ENCODE peak calls at places on chromosomes 1 and 21, in four cellular contexts. One of them, this sample, is unnamed. For H3K27me3, the result is how much of the 10 kb centered on the place peaks cover.

GRCh38 chr21:36744560-36745231 is 45.8 kb downstream of the SIM2 start:
- DNase-seq in heart left ventricle: no peak
- DNase-seq in lower lobe of right lung: no peak
- DNase-seq in testis: no peak
- DNase-seq in this sample: peak

GRCh38 chr1:65423884-65424655 is 3.6 kb downstream of the LEPR start:
- DNase-seq in heart left ventricle: no peak
- DNase-seq in lower lobe of right lung: no peak
- DNase-seq in testis: peak
- DNase-seq in this sample: no peak

GRCh38 chr1:228830954-228831481 is 95.7 kb downstream of the RHOU start:
- DNase-seq in heart left ventricle: no peak
- DNase-seq in lower lobe of right lung: no peak
- DNase-seq in testis: no peak
- DNase-seq in this sample: no peak

GRCh38 chr1:11158720-11159321 is 30.3 kb upstream of the ANGPTL7 start:
- DNase-seq in heart left ventricle: no peak
- DNase-seq in lower lobe of right lung: no peak
- DNase-seq in testis: no peak
- DNase-seq in this sample: no peak

GRCh38 chr1:193569096-193569495 is 382.7 kb upstream of the B3GALT2 start:
- DNase-seq in heart left ventricle: no peak
- DNase-seq in lower lobe of right lung: no peak
- DNase-seq in testis: no peak
- DNase-seq in this sample: no peak

GRCh38 chr1:231187556-231187955 is 25.7 kb downstream of the TRIM67 start:
- DNase-seq in heart left ventricle: no peak
- DNase-seq in lower lobe of right lung: no peak
- DNase-seq in testis: no peak
- DNase-seq in this sample: no peak

GRCh38 chr1:196306421-196306820 is 301.8 kb downstream of the KCNT2 start:
- DNase-seq in heart left ventricle: no peak
- DNase-seq in lower lobe of right lung: no peak
- DNase-seq in testis: no peak
- DNase-seq in this sample: no peak

GRCh38 chr1:34396042-34396441 is 219.3 kb downstream of the C1orf94 start:
- DNase-seq in heart left ventricle: no peak
- DNase-seq in lower lobe of right lung: no peak
- DNase-seq in testis: no peak
- DNase-seq in this sample: peak

GRCh38 chr1:178192686-178193085 is 98.8 kb downstream of the RASAL2 start:
- DNase-seq in heart left ventricle: no peak
- DNase-seq in lower lobe of right lung: no peak
- DNase-seq in testis: peak
- DNase-seq in this sample: no peak

GRCh38 chr21:41571938-41572510 is 64.1 kb upstream of the TMPRSS2 start:
- DNase-seq in heart left ventricle: no peak
- DNase-seq in lower lobe of right lung: no peak
- DNase-seq in testis: no peak
- DNase-seq in this sample: no peak

DNA sequence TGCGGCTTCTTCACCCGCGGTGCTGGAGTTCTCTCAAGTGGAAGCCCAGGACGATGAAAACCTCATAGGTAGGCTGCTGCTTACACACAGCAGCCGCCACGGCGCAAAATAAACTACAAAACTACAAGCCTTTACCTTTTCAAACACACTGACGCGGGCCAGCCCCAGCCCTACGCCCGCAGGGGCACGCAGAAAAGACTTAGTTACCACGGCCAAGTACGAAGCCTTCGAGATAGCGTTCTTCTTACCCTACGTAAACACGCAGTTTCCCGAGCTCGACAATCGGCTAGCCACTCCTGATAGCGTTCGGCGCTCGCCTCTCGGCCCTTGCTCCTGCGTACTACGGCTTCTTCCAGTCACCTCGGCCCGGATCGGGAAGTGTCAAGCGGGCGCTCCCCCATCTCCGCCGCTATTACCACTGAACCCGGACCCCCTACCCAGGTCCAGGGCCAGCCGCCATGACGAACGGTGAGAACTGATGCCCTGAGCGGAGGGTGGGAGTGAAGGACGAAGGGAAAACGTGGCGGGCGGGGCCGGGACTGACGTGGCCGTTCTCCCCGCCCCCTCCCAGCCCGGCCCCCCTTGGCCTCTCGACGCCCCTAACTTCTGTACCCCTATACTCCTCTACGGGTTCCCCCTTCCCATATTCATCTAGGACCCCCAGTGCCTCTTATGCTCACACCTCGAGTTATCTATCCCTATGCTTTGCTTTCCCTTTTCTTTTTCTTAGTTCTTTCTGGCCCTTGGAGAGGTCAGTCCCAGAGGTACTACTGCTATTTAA is at the start of gene TMEM167B:
- DNase-seq in heart left ventricle: peak
- DNase-seq in lower lobe of right lung: peak
- DNase-seq in testis: peak
- DNase-seq in this sample: peak
- H3K27me3 ChIP-seq in heart left ventricle: under half
- H3K27me3 ChIP-seq in lower lobe of right lung: under half
- H3K27me3 ChIP-seq in testis: under half
- H3K27me3 ChIP-seq in this sample: under half

GRCh38 chr1:116426401-116426800 is 53.4 kb downstream of the ATP1A1 start:
- DNase-seq in heart left ventricle: no peak
- DNase-seq in lower lobe of right lung: no peak
- DNase-seq in testis: no peak
- DNase-seq in this sample: no peak
- H3K27me3 ChIP-seq in heart left ventricle: under half
- H3K27me3 ChIP-seq in lower lobe of right lung: under half
- H3K27me3 ChIP-seq in testis: under half
- H3K27me3 ChIP-seq in this sample: under half

GRCh38 chr1:22210176-22210575 is 67.3 kb upstream of the WNT4 start:
- DNase-seq in heart left ventricle: no peak
- DNase-seq in lower lobe of right lung: no peak
- DNase-seq in testis: no peak
- DNase-seq in this sample: no peak
- H3K27me3 ChIP-seq in heart left ventricle: under half
- H3K27me3 ChIP-seq in lower lobe of right lung: half or more
- H3K27me3 ChIP-seq in testis: under half
- H3K27me3 ChIP-seq in this sample: under half

GRCh38 chr1:154404984-154405761 is at the start of gene IL6R:
- DNase-seq in heart left ventricle: peak
- DNase-seq in lower lobe of right lung: peak
- DNase-seq in testis: peak
- DNase-seq in this sample: peak

GRCh38 chr1:154404511-154404931 is 622 bp upstream of the IL6R start:
- DNase-seq in heart left ventricle: no peak
- DNase-seq in lower lobe of right lung: no peak
- DNase-seq in testis: no peak
- DNase-seq in this sample: no peak

GRCh38 chr1:154403983-154404382 is 1.2 kb upstream of the IL6R start:
- DNase-seq in heart left ventricle: no peak
- DNase-seq in lower lobe of right lung: no peak
- DNase-seq in testis: no peak
- DNase-seq in this sample: no peak

GRCh38 chr1:154402409-154402921 is 2.7 kb upstream of the IL6R start:
- DNase-seq in heart left ventricle: no peak
- DNase-seq in lower lobe of right lung: no peak
- DNase-seq in testis: no peak
- DNase-seq in this sample: no peak

DNA sequence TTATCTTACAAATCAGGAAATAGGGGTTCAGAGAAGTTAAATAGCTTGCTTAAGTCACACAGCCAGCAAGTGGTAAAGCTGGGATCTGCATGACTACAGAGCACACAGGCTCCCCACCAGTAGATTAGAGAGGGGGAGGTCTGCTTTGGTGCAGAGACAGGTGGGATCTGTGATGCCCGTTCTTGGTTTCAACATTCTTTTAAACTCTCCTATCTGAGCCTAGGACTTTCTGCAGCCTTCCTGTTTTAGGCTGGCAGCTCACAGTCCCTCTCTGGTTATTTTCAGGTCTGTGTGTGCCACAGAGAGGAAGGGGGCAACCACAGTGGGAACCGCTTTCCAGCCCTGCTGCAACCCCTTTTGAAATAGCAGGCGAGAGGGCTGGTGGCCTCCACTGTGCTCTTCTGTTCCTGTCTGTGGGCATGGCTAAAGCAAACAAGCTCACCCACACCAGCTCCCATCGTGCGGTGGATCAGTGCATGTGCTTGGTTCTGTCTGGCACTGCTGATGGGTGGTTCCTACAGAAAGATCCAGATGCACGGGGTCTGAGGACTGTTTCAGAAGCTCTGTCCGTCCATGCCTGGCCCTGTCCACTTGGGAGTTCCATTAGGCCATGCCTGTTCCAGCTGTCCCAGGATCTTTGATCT is 1.7 kb upstream of the IL6R start:
- DNase-seq in heart left ventricle: no peak
- DNase-seq in lower lobe of right lung: no peak
- DNase-seq in testis: no peak
- DNase-seq in this sample: no peak
- H3K27me3 ChIP-seq in heart left ventricle: under half
- H3K27me3 ChIP-seq in lower lobe of right lung: under half
- H3K27me3 ChIP-seq in testis: under half
- H3K27me3 ChIP-seq in this sample: under half

GRCh38 chr1:152130186-152130585 is 14.9 kb upstream of the TCHH start:
- DNase-seq in heart left ventricle: no peak
- DNase-seq in lower lobe of right lung: no peak
- DNase-seq in testis: no peak
- DNase-seq in this sample: no peak
- H3K27me3 ChIP-seq in heart left ventricle: under half
- H3K27me3 ChIP-seq in lower lobe of right lung: under half
- H3K27me3 ChIP-seq in testis: under half
- H3K27me3 ChIP-seq in this sample: under half